ENCODE peak calls at places on chromosomes 1 and 21, in eight cellular contexts. Z is aorta, Q is left ventricle myocardium inferior, V is mesendoderm, X is thoracic aorta, Y is SJSA1, J is MM.1S, E is Peyer's patch. D is an unnamed sample.

GRCh38 chr1:53962395-53962794 is 16.2 kb downstream of the LRRC42 start:
- DNase-seq in Z (no peak), Q (no peak), V (no peak), X (no peak), Y (no peak), J (no peak), E (no peak), D (no peak)

GRCh38 chr1:234589854-234590620 is 19.9 kb downstream of the IRF2BP2 start:
- DNase-seq in Z (no peak), Q (no peak), V (no peak), X (no peak), Y (peak; percentile 71), J (no peak), E (no peak), D (no peak)

GRCh38 chr1:225847610-225848009 is 34.6 kb downstream of the TMEM63A start:
- DNase-seq in Z (no peak), Q (no peak), V (no peak), X (no peak), Y (no peak), J (no peak), E (peak; percentile 25), D (no peak)

GRCh38 chr1:44603718-44604117 is 70.6 kb downstream of the TMEM53 start:
- DNase-seq in Z (peak; percentile 69), Q (no peak), V (no peak), X (no peak), Y (no peak), J (no peak), E (no peak), D (no peak)

GRCh38 chr1:42730988-42731387 is 9.0 kb downstream of the CLDN19 start:
- DNase-seq in Z (no peak), Q (no peak), V (peak; percentile 64), X (no peak), Y (no peak), J (no peak), E (no peak), D (no peak)

GRCh38 chr1:248890549-248891498 is 15.2 kb upstream of the PGBD2 start:
- DNase-seq in Z (no peak), Q (no peak), V (no peak), X (no peak), Y (no peak), J (no peak), E (no peak), D (no peak)

GRCh38 chr1:175857756-175858155 is 114.4 kb upstream of the TNR start:
- DNase-seq in Z (no peak), Q (no peak), V (no peak), X (no peak), Y (no peak), J (no peak), E (no peak), D (no peak)

GRCh38 chr1:53043271-53043670 is 18.7 kb upstream of the PODN start:
- DNase-seq in Z (no peak), Q (no peak), V (no peak), X (no peak), Y (peak; percentile 89), J (no peak), E (no peak), D (no peak)

GRCh38 chr1:60866884-60867648 is 215.3 kb upstream of the NFIA start:
- DNase-seq in Z (no peak), Q (no peak), V (no peak), X (no peak), Y (no peak), J (no peak), E (no peak), D (no peak)

GRCh38 chr21:37673801-37674575 is 242.3 kb downstream of the KCNJ6 start:
- DNase-seq in Z (no peak), Q (no peak), V (peak; percentile 87), X (no peak), Y (no peak), J (no peak), E (no peak), D (no peak)

GRCh38 chr1:67645495-67646144 is 39.4 kb upstream of the GADD45A start:
- DNase-seq in Z (peak; percentile 86), Q (peak; percentile 74), V (no peak), X (no peak), Y (no peak), J (no peak), E (no peak), D (no peak)

GRCh38 chr21:41664881-41665765 is 101.7 kb downstream of the RIPK4 start:
- DNase-seq in Z (no peak), Q (no peak), V (no peak), X (peak; percentile 31), Y (peak; percentile 71), J (no peak), E (no peak), D (no peak)

GRCh38 chr1:26530898-26531598 is 1.5 kb downstream of the RPS6KA1 start:
- DNase-seq in Z (no peak), Q (no peak), V (peak; percentile 96), X (no peak), Y (peak; percentile 47), J (no peak), E (no peak), D (no peak)

GRCh38 chr21:32314806-32315205 is 16.2 kb downstream of the MRAP start:
- DNase-seq in Z (no peak), Q (no peak), V (no peak), X (no peak), Y (no peak), J (no peak), E (no peak), D (no peak)
- H3K36me3 ChIP-seq in Z (peaks cover 18% of the 10 kb centered on the region), Q (peaks cover 71% of the 10 kb centered on the region), V (peaks cover 21% of the 10 kb centered on the region), X (peaks cover 58% of the 10 kb centered on the region), Y (peaks cover 66% of the 10 kb centered on the region), J (peaks cover 20% of the 10 kb centered on the region), E (no peaks in the 10 kb centered on the region), D (peaks cover 79% of the 10 kb centered on the region)

GRCh38 chr1:170666661-170667060 is 2.7 kb downstream of the PRRX1 start:
- DNase-seq in Z (peak; percentile 80), Q (no peak), V (peak; percentile 51), X (no peak), Y (no peak), J (no peak), E (no peak), D (no peak)
- H3K27me3 ChIP-seq in Z (no peaks in the 10 kb centered on the region), Q (peaks cover 95% of the 10 kb centered on the region), V (peaks cover 81% of the 10 kb centered on the region), X (no peaks in the 10 kb centered on the region), Y (peaks cover 6% of the 10 kb centered on the region), J (peaks cover 30% of the 10 kb centered on the region), E (no peaks in the 10 kb centered on the region), D (peaks cover 13% of the 10 kb centered on the region)

GRCh38 chr1:3590951-3591865 is 20.1 kb downstream of the MEGF6 start:
- DNase-seq in Z (no peak), Q (no peak), V (peak; percentile 49), X (no peak), Y (no peak), J (no peak), E (no peak), D (no peak)

GRCh38 chr1:3595949-3596348 is 15.4 kb downstream of the MEGF6 start:
- DNase-seq in Z (no peak), Q (no peak), V (no peak), X (no peak), Y (no peak), J (no peak), E (no peak), D (no peak)

GRCh38 chr1:3594706-3595377 is 16.5 kb downstream of the MEGF6 start:
- DNase-seq in Z (no peak), Q (no peak), V (no peak), X (no peak), Y (no peak), J (no peak), E (no peak), D (no peak)

GRCh38 chr1:3593334-3593733 is 18.0 kb downstream of the MEGF6 start:
- DNase-seq in Z (no peak), Q (no peak), V (no peak), X (no peak), Y (no peak), J (no peak), E (no peak), D (no peak)

DNA sequence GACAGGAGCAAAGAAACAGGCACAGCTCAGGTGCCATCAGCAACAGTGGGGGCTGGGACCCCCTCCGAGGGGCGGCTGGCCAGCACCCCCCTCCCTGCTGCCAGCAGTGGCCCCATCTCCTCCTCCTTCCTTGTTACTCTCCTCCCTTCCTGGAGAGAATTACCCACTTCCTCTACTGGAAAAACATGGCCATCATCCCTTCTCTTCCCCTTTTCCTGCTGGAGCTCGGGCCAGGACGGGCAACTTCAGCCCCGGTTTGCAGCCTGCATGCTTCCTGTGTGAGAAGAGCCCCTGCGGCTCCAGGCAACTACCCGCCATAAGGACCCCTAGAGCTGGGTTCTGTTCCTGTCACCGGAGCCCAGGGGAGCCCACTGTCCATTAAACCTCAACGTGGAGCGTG is 17.6 kb downstream of the MEGF6 start:
- DNase-seq in Z (no peak), Q (no peak), V (no peak), X (no peak), Y (no peak), J (no peak), E (no peak), D (no peak)
- H3K36me3 ChIP-seq in Z (no peaks in the 10 kb centered on the region), Q (no peaks in the 10 kb centered on the region), V (no peaks in the 10 kb centered on the region), X (no peaks in the 10 kb centered on the region), Y (no peaks in the 10 kb centered on the region), J (no peaks in the 10 kb centered on the region), E (no peaks in the 10 kb centered on the region), D (no peaks in the 10 kb centered on the region)

DNA sequence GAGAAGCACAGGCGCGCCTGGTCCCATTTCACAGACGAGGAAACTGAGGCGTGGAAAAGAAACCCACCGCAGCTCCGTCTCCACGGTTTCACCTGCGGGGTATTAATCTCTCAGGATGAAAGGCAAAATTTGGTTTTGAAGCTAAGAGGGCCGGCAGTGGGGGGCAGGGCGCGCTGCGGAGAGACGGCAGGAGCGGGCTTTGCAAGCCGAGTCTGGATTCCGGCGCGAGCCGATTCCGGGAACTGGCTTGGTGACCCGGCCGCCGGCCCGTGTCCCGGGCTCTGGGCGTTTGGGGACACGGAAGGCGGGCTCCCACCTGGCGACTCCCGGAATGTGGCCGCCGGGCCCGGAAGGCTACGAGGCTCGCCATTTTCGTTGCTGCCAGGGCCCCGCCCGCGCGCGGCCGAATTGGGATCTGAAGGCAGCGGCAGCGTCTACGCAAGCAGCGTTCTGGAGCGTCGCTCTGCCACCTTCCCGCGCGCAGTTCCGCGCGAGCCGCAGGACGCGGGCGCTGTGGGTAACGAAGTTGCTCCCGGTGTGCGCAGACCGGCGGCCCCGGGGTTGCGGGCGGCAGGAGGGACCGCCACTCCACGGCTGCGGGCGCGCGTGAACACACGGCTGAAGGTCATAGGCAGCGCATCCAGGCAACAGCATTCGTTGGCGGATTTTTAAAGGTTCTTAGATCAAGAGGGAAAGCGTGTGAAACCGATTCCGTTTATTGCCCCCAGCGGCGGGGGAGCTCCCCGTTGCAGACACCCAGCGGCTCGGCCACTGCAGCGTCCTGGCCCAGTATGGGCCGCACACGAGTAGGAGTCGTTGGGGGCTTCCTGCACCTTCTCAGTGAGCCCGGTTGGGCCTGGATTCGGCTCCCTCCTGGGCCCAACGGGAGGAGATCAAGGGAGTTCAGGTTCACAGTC is 5.4 kb upstream of the PRDM16 start:
- DNase-seq in Z (peak; percentile 80), Q (no peak), V (no peak), X (no peak), Y (no peak), J (no peak), E (no peak), D (no peak)
- H3K27me3 ChIP-seq in Z (no peaks in the 10 kb centered on the region), Q (peaks cover 79% of the 10 kb centered on the region), V (peaks cover 59% of the 10 kb centered on the region), X (no peaks in the 10 kb centered on the region), Y (peaks cover 14% of the 10 kb centered on the region), J (peaks cover 86% of the 10 kb centered on the region), E (no peaks in the 10 kb centered on the region), D (no peaks in the 10 kb centered on the region)

D was measured in naive thymus-derived CD4-positive, alpha-beta T cell.